ENCODE peak calls at places on chromosomes 16 and 17, in seven cellular contexts. J, Q, I, U, K, T and H are unnamed samples.

GRCh38 chr16:56424791-56425438 is 430 bp downstream of the AMFR start:
- DNase-seq in J (peak), Q (peak), I (peak), U (peak), K (no peak), T (no peak), H (peak)

GRCh38 chr17:12020595-12021590 is at the start of gene MAP2K4:
- DNase-seq in J (peak), Q (peak), I (peak), U (peak), K (peak), T (peak), H (peak)

GRCh38 chr16:27431773-27432599 is 30.0 kb downstream of the IL21R start:
- DNase-seq in J (no peak), Q (no peak), I (no peak), U (no peak), K (peak), T (no peak), H (no peak)

GRCh38 chr17:82655038-82655479 is 6.8 kb upstream of the WDR45B start:
- DNase-seq in J (no peak), Q (no peak), I (no peak), U (no peak), K (no peak), T (no peak), H (peak)

GRCh38 chr17:50161911-50162288 is 3.9 kb upstream of the SGCA start:
- DNase-seq in J (no peak), Q (no peak), I (no peak), U (no peak), K (no peak), T (no peak), H (no peak)

GRCh38 chr17:45775148-45775547 is 9.0 kb upstream of the CRHR1 start:
- DNase-seq in J (no peak), Q (peak), I (no peak), U (no peak), K (no peak), T (no peak), H (no peak)

GRCh38 chr16:31420037-31420436 is 8.1 kb downstream of the COX6A2 start:
- DNase-seq in J (no peak), Q (no peak), I (no peak), U (no peak), K (no peak), T (no peak), H (no peak)

GRCh38 chr17:17416007-17416399 is 60.8 kb upstream of the MED9 start:
- DNase-seq in J (peak), Q (no peak), I (peak), U (no peak), K (no peak), T (peak), H (no peak)